ENCODE peak calls at places on chromosome 22, in four cellular contexts. One of them, this sample, is unnamed.

GRCh38 chr22:38080847-38081635 is 2.9 kb downstream of the SLC16A8 start:
- DNase-seq in lower lobe of right lung: peak; percentile 55
- DNase-seq in kidney: peak; percentile 80
- DNase-seq in GM12891: no peak
- DNase-seq in this sample: no peak

GRCh38 chr22:39388261-39389011 is 11.1 kb upstream of the TAB1 start:
- DNase-seq in lower lobe of right lung: peak; percentile 85
- DNase-seq in kidney: peak; percentile 93
- DNase-seq in GM12891: peak; percentile 90
- DNase-seq in this sample: peak; percentile 90

GRCh38 chr22:49686495-49687219 is 141.0 kb downstream of the BRD1 start:
- DNase-seq in lower lobe of right lung: no peak
- DNase-seq in kidney: peak; percentile 61
- DNase-seq in GM12891: no peak
- DNase-seq in this sample: no peak

GRCh38 chr22:32245042-32245441 is 10.1 kb downstream of the SLC5A4 start:
- DNase-seq in lower lobe of right lung: no peak
- DNase-seq in kidney: no peak
- DNase-seq in GM12891: no peak
- DNase-seq in this sample: no peak

GRCh38 chr22:19879248-19879575 is 24.5 kb upstream of the GNB1L start:
- DNase-seq in lower lobe of right lung: peak; percentile 44
- DNase-seq in kidney: peak; percentile 63
- DNase-seq in GM12891: peak; percentile 10
- DNase-seq in this sample: peak; percentile 48

GRCh38 chr22:29762263-29762662 is 4.5 kb downstream of the ZMAT5 start:
- DNase-seq in lower lobe of right lung: no peak
- DNase-seq in kidney: no peak
- DNase-seq in GM12891: no peak
- DNase-seq in this sample: no peak

GRCh38 chr22:25053153-25053805 is 100.8 kb downstream of the KIAA1671 start:
- DNase-seq in lower lobe of right lung: no peak
- DNase-seq in kidney: no peak
- DNase-seq in GM12891: no peak
- DNase-seq in this sample: no peak

GRCh38 chr22:45441158-45441557 is 27.7 kb downstream of the RIBC2 start:
- DNase-seq in lower lobe of right lung: no peak
- DNase-seq in kidney: no peak
- DNase-seq in GM12891: peak; percentile 41
- DNase-seq in this sample: no peak

This sample was measured in upper lobe of right lung.